ENCODE peak calls at places on chromosomes 2 and 18, in nine cellular contexts. P, D, C, U, I, T, X, G and N are unnamed samples.

GRCh38 chr18:29198834-29199233 is 1021.9 kb upstream of the CDH2 start:
- DNase-seq in P (no peak), D (no peak), I (no peak), T (no peak), U (no peak), C (no peak), G (no peak), X (no peak), N (no peak)

GRCh38 chr2:240134466-240134865 is 1.6 kb downstream of the COPS9 start:
- DNase-seq in P (no peak), X (no peak), C (peak; percentile 12), U (no peak), G (no peak), D (no peak), T (no peak), I (no peak), N (no peak)

GRCh38 chr2:65198737-65199136 is 28.9 kb upstream of the ACTR2 start:
- DNase-seq in T (peak; percentile 44), D (no peak), X (no peak), U (peak; percentile 10), I (no peak), C (no peak), G (no peak), P (peak; percentile 5), N (peak; percentile 59)

GRCh38 chr2:15725788-15726112 is 134.1 kb downstream of the DDX1 start:
- DNase-seq in D (no peak), C (no peak), U (no peak), X (no peak), P (no peak), G (no peak), I (no peak), T (no peak), N (no peak)

GRCh38 chr2:29012211-29012681 is 31.1 kb downstream of the TOGARAM2 start:
- DNase-seq in I (no peak), D (peak; percentile 13), X (no peak), G (peak; percentile 47), U (peak; percentile 35), P (no peak), T (peak; percentile 86), C (no peak), N (peak; percentile 88)

GRCh38 chr18:2540575-2540974 is 30.7 kb downstream of the METTL4 start:
- DNase-seq in X (no peak), C (no peak), G (no peak), D (no peak), T (no peak), I (no peak), P (no peak), U (no peak), N (no peak)

GRCh38 chr2:221353191-221353590 is 218.9 kb downstream of the EPHA4 start:
- DNase-seq in T (no peak), C (no peak), I (no peak), D (no peak), G (no peak), U (no peak), P (no peak), X (no peak), N (no peak)

GRCh38 chr2:233457356-233457755 is 103.1 kb downstream of the DGKD start:
- DNase-seq in G (no peak), X (no peak), C (no peak), T (no peak), I (no peak), U (no peak), D (no peak), P (no peak), N (peak; percentile 0)

GRCh38 chr2:172102858-172103359 is at the start of gene DLX2:
- DNase-seq in P (peak; percentile 98), U (peak; percentile 88), C (peak; percentile 80), D (no peak), X (no peak), G (peak; percentile 88), T (peak; percentile 73), I (peak; percentile 98), N (peak; percentile 75)

GRCh38 chr2:200348897-200349563 is 42.5 kb downstream of the SPATS2L start:
- DNase-seq in I (no peak), U (no peak), P (no peak), T (no peak), X (no peak), C (no peak), G (no peak), D (no peak), N (no peak)

GRCh38 chr2:162073776-162074578 is at the start of gene DPP4:
- DNase-seq in C (peak; percentile 65), U (no peak), X (no peak), P (peak; percentile 19), D (peak; percentile 19), I (no peak), G (no peak), T (peak; percentile 34), N (peak; percentile 13)

GRCh38 chr18:50297621-50298442 is 10.3 kb upstream of the CXXC1 start:
- DNase-seq in G (peak; percentile 81), P (peak; percentile 66), I (peak; percentile 95), D (peak; percentile 39), C (peak; percentile 81), X (no peak), U (peak; percentile 73), T (peak; percentile 80), N (peak; percentile 89)

GRCh38 chr2:232925153-232925768 is 55.2 kb downstream of the SNORC start:
- DNase-seq in C (no peak), U (no peak), G (no peak), P (no peak), T (no peak), I (no peak), X (no peak), D (no peak), N (no peak)

GRCh38 chr18:64380117-64380516 is 231.2 kb upstream of the LINC00305 start:
- DNase-seq in T (no peak), I (no peak), G (no peak), P (no peak), X (no peak), C (no peak), U (no peak), D (no peak), N (no peak)

GRCh38 chr2:85771486-85771885 is 17.7 kb downstream of the ATOH8 start:
- DNase-seq in T (no peak), D (no peak), U (peak; percentile 16), G (no peak), I (no peak), P (no peak), C (no peak), X (no peak), N (no peak)

GRCh38 chr2:173657996-173658717 is 303.5 kb downstream of the CDCA7 start:
- DNase-seq in C (no peak), U (peak; percentile 92), T (no peak), X (peak; percentile 80), G (peak; percentile 94), I (no peak), P (peak; percentile 15), D (no peak), N (no peak)

GRCh38 chr2:74516650-74517049 is 2.4 kb downstream of the TLX2 start:
- DNase-seq in C (no peak), G (no peak), I (no peak), X (no peak), U (no peak), T (no peak), P (no peak), D (no peak), N (no peak)
- H3K4me3 ChIP-seq in C (no peak overlapping the region), G (no peak overlapping the region), I (no peak overlapping the region), X (no peak overlapping the region), U (no peak overlapping the region), T (peak overlapping the region; percentile 64), P (no peak overlapping the region), D (peak overlapping the region; percentile 47), N (no peak overlapping the region)

DNA sequence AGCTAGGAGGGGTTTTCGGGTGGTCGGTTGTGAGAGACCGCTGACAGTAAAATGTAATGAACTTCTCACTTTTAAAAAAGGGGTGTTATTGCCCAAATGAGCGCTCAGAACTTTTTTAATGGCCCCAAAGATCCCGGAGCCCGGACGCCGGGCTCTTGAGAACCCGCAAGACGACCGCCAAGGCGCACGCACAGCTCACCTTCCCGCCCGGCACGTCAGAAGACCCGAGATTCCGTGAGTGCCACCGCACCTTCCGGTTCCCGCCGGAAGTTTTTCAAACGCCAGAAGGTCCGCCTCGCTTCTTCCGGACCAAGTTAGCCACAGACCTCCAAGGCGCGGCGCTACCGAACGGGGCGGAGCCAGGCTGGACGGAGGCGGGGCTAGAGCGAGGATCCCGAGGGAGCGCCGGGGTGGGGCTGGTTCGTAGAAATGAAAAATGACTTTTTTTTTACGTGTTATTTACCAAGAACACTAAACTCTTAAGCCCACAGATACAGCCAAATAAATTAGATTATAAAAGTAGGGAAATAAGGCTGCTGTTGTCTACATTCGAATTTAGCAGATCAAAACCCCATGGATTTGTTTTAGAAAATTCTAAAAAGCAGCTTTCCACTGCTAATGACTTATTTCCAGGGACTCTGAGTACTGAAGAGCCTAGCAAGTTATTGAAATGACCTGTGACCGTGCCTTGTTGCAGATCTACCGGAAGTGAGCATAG is at the start of gene SRBD1:
- DNase-seq in I (peak; percentile 98), T (peak; percentile 95), P (peak; percentile 96), D (peak; percentile 61), C (peak; percentile 96), X (peak; percentile 48), U (peak; percentile 90), G (peak; percentile 93), N (peak; percentile 97)
- H3K4me3 ChIP-seq in I (peak within 1 kb of the TSS; percentile 76), T (peak within 1 kb of the TSS; percentile 77), P (peak within 1 kb of the TSS; percentile 79), D (peak within 1 kb of the TSS; percentile 61), C (peak within 1 kb of the TSS; percentile 64), X (peak within 1 kb of the TSS; percentile 75), U (peak within 1 kb of the TSS; percentile 86), G (peak within 1 kb of the TSS; percentile 90), N (peak within 1 kb of the TSS; percentile 98)

GRCh38 chr2:45773909-45774308 is 122.4 kb downstream of the PRKCE start:
- DNase-seq in U (no peak), X (no peak), D (no peak), I (no peak), T (no peak), P (no peak), C (no peak), G (no peak), N (no peak)

GRCh38 chr2:45769786-45770576 is 118.5 kb downstream of the PRKCE start:
- DNase-seq in C (no peak), X (no peak), I (no peak), D (no peak), G (no peak), U (no peak), P (no peak), T (no peak), N (no peak)

GRCh38 chr2:45771251-45771650 is 119.8 kb downstream of the PRKCE start:
- DNase-seq in X (no peak), U (peak; percentile 59), C (no peak), P (no peak), T (peak; percentile 70), G (no peak), D (no peak), I (no peak), N (peak; percentile 85)

GRCh38 chr2:45772038-45772437 is 120.6 kb downstream of the PRKCE start:
- DNase-seq in T (no peak), X (no peak), D (no peak), U (no peak), G (no peak), I (no peak), C (no peak), P (no peak), N (no peak)

GRCh38 chr2:45770773-45771172 is 119.3 kb downstream of the PRKCE start:
- DNase-seq in X (no peak), C (no peak), T (no peak), I (no peak), G (no peak), D (no peak), P (no peak), U (peak; percentile 34), N (no peak)
- H3K4me3 ChIP-seq in X (no peak overlapping the region), C (no peak overlapping the region), T (peak overlapping the region; percentile 53), I (no peak overlapping the region), G (no peak overlapping the region), D (no peak overlapping the region), P (no peak overlapping the region), U (peak overlapping the region; percentile 45), N (no peak overlapping the region)

GRCh38 chr2:128469875-128470274 is 151.2 kb upstream of the HS6ST1 start:
- DNase-seq in P (no peak), G (no peak), C (no peak), I (no peak), T (no peak), U (no peak), D (no peak), X (no peak), N (no peak)
- H3K4me3 ChIP-seq in P (no peak overlapping the region), G (no peak overlapping the region), C (no peak overlapping the region), I (no peak overlapping the region), T (no peak overlapping the region), U (no peak overlapping the region), D (no peak overlapping the region), X (no peak overlapping the region), N (no peak overlapping the region)